ENCODE peak calls at places on chromosomes 16 and 17, in nine cellular contexts. F is T-cell; U is Jurkat, Clone E6-1; R is HuH-7; G is tibial nerve; V is AG08396; N is stimulated activated CD8-positive, alpha-beta memory T cell treated with anti-CD3 and anti-CD28 coated beads, Interleukin-7, amount 100 ng/mL, for 48 hours; Q is nucleus accumbens; O is heart left ventricle. K is an unnamed sample.

GRCh38 chr16:26569793-26570192 is 496.9 kb upstream of the C16orf82 start:
- DNase-seq in Q (no peak), U (peak; percentile 7), V (no peak), F (no peak), N (no peak), R (peak; percentile 7), G (no peak), O (no peak), K (peak; percentile 73)

GRCh38 chr17:9912146-9913099 is 7.4 kb upstream of the RCVRN start:
- DNase-seq in R (no peak), O (no peak), F (no peak), Q (no peak), U (no peak), G (no peak), V (no peak), N (no peak), K (no peak)

GRCh38 chr17:63178530-63178929 is 212.5 kb downstream of the TANC2 start:
- DNase-seq in V (peak; percentile 24), R (no peak), Q (no peak), N (no peak), G (no peak), O (no peak), F (no peak), U (no peak), K (no peak)

GRCh38 chr16:89863741-89864391 is 9.5 kb upstream of the TCF25 start:
- DNase-seq in N (no peak), V (no peak), U (no peak), Q (no peak), G (peak; percentile 29), F (peak; percentile 26), O (peak; percentile 47), R (no peak), K (peak; percentile 45)

GRCh38 chr17:28928061-28928460 is 23.3 kb downstream of the PHF12 start:
- DNase-seq in N (peak; percentile 42), F (no peak), V (no peak), R (no peak), O (no peak), U (no peak), G (no peak), Q (no peak), K (no peak)

GRCh38 chr17:39001703-39002637 is 34.8 kb upstream of the FBXO47 start:
- DNase-seq in V (peak; percentile 67), U (no peak), Q (no peak), G (peak; percentile 88), R (no peak), F (no peak), O (peak; percentile 90), N (no peak), K (peak; percentile 25)

GRCh38 chr16:69166221-69166833 is 20.6 kb upstream of the SNTB2 start:
- DNase-seq in G (no peak), U (no peak), F (no peak), V (peak; percentile 45), Q (no peak), N (peak; percentile 88), O (no peak), R (no peak), K (no peak)

GRCh38 chr16:10878644-10879498 is 1.9 kb downstream of the CIITA start:
- DNase-seq in U (no peak), N (no peak), Q (no peak), R (no peak), O (peak; percentile 40), G (peak; percentile 36), F (no peak), V (peak; percentile 79), K (peak; percentile 45)

GRCh38 chr17:68460715-68461114 is 3.4 kb upstream of the WIPI1 start:
- DNase-seq in F (no peak), N (no peak), V (no peak), O (no peak), R (no peak), U (peak; percentile 87), G (no peak), Q (no peak), K (no peak)

GRCh38 chr16:29302976-29303375 is 103.5 kb downstream of the NPIPB11 start:
- DNase-seq in V (no peak), N (no peak), Q (no peak), U (no peak), R (no peak), O (no peak), G (no peak), F (no peak), K (no peak)

GRCh38 chr16:82995927-82996441 is 369.2 kb downstream of the CDH13 start:
- DNase-seq in U (no peak), V (peak; percentile 45), R (no peak), N (no peak), O (peak; percentile 34), G (peak; percentile 16), F (no peak), Q (no peak), K (no peak)

GRCh38 chr17:1271020-1271423 is 778 bp downstream of the BHLHA9 start:
- DNase-seq in G (no peak), F (no peak), U (no peak), Q (no peak), N (no peak), V (no peak), R (no peak), O (no peak), K (no peak)

GRCh38 chr16:83013071-83013470 is 386.3 kb downstream of the CDH13 start:
- DNase-seq in G (no peak), V (no peak), U (no peak), R (no peak), F (no peak), N (no peak), O (no peak), Q (no peak), K (no peak)

GRCh38 chr16:86956437-86956836 is 360.8 kb downstream of the C16orf95 start:
- DNase-seq in V (no peak), G (no peak), F (no peak), O (no peak), R (no peak), U (peak; percentile 28), N (no peak), Q (no peak), K (no peak)

GRCh38 chr16:72995151-72995881 is 52.6 kb downstream of the ZFHX3 start:
- DNase-seq in G (no peak), F (no peak), V (no peak), Q (no peak), O (no peak), R (peak; percentile 50), U (peak; percentile 25), N (no peak), K (no peak)

GRCh38 chr17:79873583-79873982 is 34.3 kb upstream of the CBX4 start:
- DNase-seq in V (no peak), Q (no peak), O (no peak), G (no peak), R (no peak), U (no peak), F (no peak), N (no peak), K (no peak)

GRCh38 chr16:86219655-86220445 is 290.5 kb upstream of the FOXF1 start:
- DNase-seq in O (no peak), V (no peak), R (no peak), Q (no peak), G (no peak), F (no peak), U (no peak), N (no peak), K (no peak)